ENCODE peak calls at places on chromosomes 16 and 17, in six cellular contexts. O is H1, J is HepG2, H is K562, Z is HCT116, Q is GM12878. P is an unnamed sample.

GRCh38 chr16:15658556-15658955 is 8.5 kb downstream of the NDE1 start:
- DNase-seq in O (no peak), J (no peak), H (no peak), Z (no peak), Q (no peak), P (no peak)

GRCh38 chr16:78742501-78743283 is 643.2 kb downstream of the WWOX start:
- DNase-seq in O (no peak), J (no peak), H (peak), Z (no peak), Q (peak), P (no peak)

GRCh38 chr16:74865922-74866598 is 91.4 kb upstream of the FA2H start:
- DNase-seq in O (peak), J (peak), H (no peak), Z (no peak), Q (no peak), P (no peak)

GRCh38 chr17:62206550-62206949 is 141.5 kb upstream of the MED13 start:
- DNase-seq in O (no peak), J (no peak), H (no peak), Z (no peak), Q (no peak), P (no peak)

GRCh38 chr16:90046122-90046970 is 27.1 kb upstream of the DBNDD1 start:
- DNase-seq in O (peak), J (no peak), H (peak), Z (no peak), Q (no peak), P (peak)

GRCh38 chr16:1494129-1494640 is 1.0 kb downstream of the TELO2 start:
- DNase-seq in O (peak), J (peak), H (peak), Z (no peak), Q (no peak), P (no peak)

GRCh38 chr17:51045616-51046526 is 74.8 kb downstream of the SPAG9 start:
- DNase-seq in O (no peak), J (peak), H (no peak), Z (no peak), Q (no peak), P (peak)

GRCh38 chr16:19238386-19238785 is 47.1 kb upstream of the CLEC19A start:
- DNase-seq in O (no peak), J (no peak), H (no peak), Z (no peak), Q (no peak), P (no peak)

GRCh38 chr16:71995038-71995437 is 5.2 kb downstream of the PKD1L3 start:
- DNase-seq in O (no peak), J (no peak), H (no peak), Z (no peak), Q (no peak), P (no peak)

GRCh38 chr17:65987988-65988387 is 203.9 kb downstream of the CEP112 start:
- DNase-seq in O (no peak), J (peak), H (no peak), Z (peak), Q (peak), P (peak)

GRCh38 chr16:27268376-27269299 is at the start of gene NSMCE1:
- DNase-seq in O (peak), J (peak), H (peak), Z (peak), Q (peak), P (peak)

GRCh38 chr16:4673387-4674046 is 19.8 kb upstream of the NUDT16L1 start:
- DNase-seq in O (no peak), J (no peak), H (no peak), Z (no peak), Q (no peak), P (no peak)

GRCh38 chr17:43140396-43141332 is 15.5 kb upstream of the BRCA1 start:
- DNase-seq in O (no peak), J (no peak), H (no peak), Z (no peak), Q (no peak), P (no peak)

GRCh38 chr17:55451203-55451641 is 29.6 kb upstream of the MMD start:
- DNase-seq in O (no peak), J (no peak), H (peak), Z (no peak), Q (no peak), P (no peak)

GRCh38 chr17:9240659-9241370 is 219.5 kb downstream of the NTN1 start:
- DNase-seq in O (peak), J (peak), H (peak), Z (no peak), Q (no peak), P (no peak)

GRCh38 chr17:45149037-45149668 is 878 bp downstream of the HEXIM1 start:
- DNase-seq in O (no peak), J (peak), H (peak), Z (peak), Q (no peak), P (no peak)

GRCh38 chr16:50263940-50264929 is 2.1 kb upstream of the ADCY7 start:
- DNase-seq in O (no peak), J (peak), H (no peak), Z (no peak), Q (peak), P (no peak)

GRCh38 chr17:77356109-77356689 is 215.4 kb downstream of the SEC14L1 start:
- DNase-seq in O (no peak), J (no peak), H (no peak), Z (peak), Q (no peak), P (no peak)

GRCh38 chr16:86103320-86103719 is 204.4 kb downstream of the IRF8 start:
- DNase-seq in O (no peak), J (no peak), H (no peak), Z (no peak), Q (no peak), P (no peak)

GRCh38 chr16:48382131-48382530 is 3.1 kb downstream of the SIAH1 start:
- DNase-seq in O (no peak), J (no peak), H (no peak), Z (no peak), Q (no peak), P (no peak)

GRCh38 chr16:66414891-66415290 is 12.2 kb upstream of the BEAN1 start:
- DNase-seq in O (no peak), J (no peak), H (no peak), Z (no peak), Q (no peak), P (no peak)

GRCh38 chr16:68074850-68075249 is 10.3 kb upstream of the NFATC3 start:
- DNase-seq in O (no peak), J (no peak), H (no peak), Z (no peak), Q (peak), P (no peak)

GRCh38 chr16:23949630-23950290 is 114.0 kb downstream of the PRKCB start:
- DNase-seq in O (no peak), J (no peak), H (no peak), Z (no peak), Q (peak), P (no peak)

GRCh38 chr17:18851206-18851605 is 6.7 kb upstream of the PRPSAP2 start:
- DNase-seq in O (no peak), J (no peak), H (no peak), Z (no peak), Q (no peak), P (no peak)

GRCh38 chr17:51050291-51051033 is 70.2 kb downstream of the SPAG9 start:
- DNase-seq in O (no peak), J (no peak), H (no peak), Z (no peak), Q (peak), P (no peak)

GRCh38 chr17:27306276-27306820 is 12.4 kb downstream of the WSB1 start:
- DNase-seq in O (no peak), J (no peak), H (no peak), Z (no peak), Q (no peak), P (no peak)

GRCh38 chr17:35630530-35631148 is 43.5 kb downstream of the AP2B1 start:
- DNase-seq in O (no peak), J (no peak), H (no peak), Z (peak), Q (no peak), P (no peak)

GRCh38 chr17:69450857-69451410 is 36.4 kb downstream of the MAP2K6 start:
- DNase-seq in O (no peak), J (no peak), H (no peak), Z (no peak), Q (no peak), P (no peak)

GRCh38 chr17:58165981-58166380 is 801 bp upstream of the OR4D2 start:
- DNase-seq in O (no peak), J (no peak), H (no peak), Z (no peak), Q (no peak), P (no peak)

GRCh38 chr16:77060614-77061013 is 130.4 kb upstream of the MON1B start:
- DNase-seq in O (no peak), J (no peak), H (no peak), Z (no peak), Q (no peak), P (no peak)

GRCh38 chr16:47142469-47143328 is 1.0 kb downstream of the NETO2 start:
- DNase-seq in O (no peak), J (no peak), H (peak), Z (no peak), Q (no peak), P (no peak)

GRCh38 chr16:17607075-17607509 is 136.3 kb upstream of the XYLT1 start:
- DNase-seq in O (no peak), J (no peak), H (no peak), Z (no peak), Q (no peak), P (no peak)

GRCh38 chr16:2296662-2297505 is 29.0 kb upstream of the RNPS1 start:
- DNase-seq in O (peak), J (peak), H (peak), Z (peak), Q (no peak), P (no peak)

GRCh38 chr17:29572691-29573557 is 4.4 kb downstream of the TP53I13 start:
- DNase-seq in O (no peak), J (no peak), H (peak), Z (no peak), Q (no peak), P (no peak)

GRCh38 chr17:14205992-14206461 is 30.6 kb downstream of the CDRT15 start:
- DNase-seq in O (no peak), J (no peak), H (no peak), Z (peak), Q (no peak), P (no peak)

GRCh38 chr17:78140169-78141051 is 5.8 kb upstream of the C17orf99 start:
- DNase-seq in O (peak), J (peak), H (peak), Z (peak), Q (peak), P (peak)

DNA sequence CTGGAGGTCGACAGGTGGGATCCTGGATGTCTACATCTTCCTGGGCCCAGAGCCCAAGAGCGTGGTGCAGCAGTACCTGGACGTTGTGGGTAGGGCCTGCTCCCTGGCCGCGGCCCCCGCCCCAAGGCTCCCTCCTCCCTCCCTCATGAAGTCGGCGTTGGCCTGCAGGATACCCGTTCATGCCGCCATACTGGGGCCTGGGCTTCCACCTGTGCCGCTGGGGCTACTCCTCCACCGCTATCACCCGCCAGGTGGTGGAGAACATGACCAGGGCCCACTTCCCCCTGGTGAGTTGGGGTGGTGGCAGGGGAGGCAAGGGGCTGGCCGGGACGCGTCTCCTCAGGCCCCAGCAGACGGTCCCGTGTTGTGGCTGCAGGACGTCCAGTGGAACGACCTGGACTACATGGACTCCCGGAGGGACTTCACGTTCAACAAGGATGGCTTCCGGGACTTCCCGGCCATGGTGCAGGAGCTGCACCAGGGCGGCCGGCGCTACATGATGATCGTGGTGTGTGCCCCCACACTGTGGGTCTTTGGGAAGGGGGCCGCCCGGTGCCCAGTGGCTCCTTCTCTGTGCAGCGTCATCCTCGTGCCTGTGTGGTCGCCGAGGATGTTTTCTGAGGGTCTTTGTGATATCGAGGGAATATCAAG is 7.1 kb downstream of the GAA start:
- DNase-seq in O (no peak), J (no peak), H (no peak), Z (no peak), Q (no peak), P (no peak)
- TF ChIP-seq ZNF274 in O (no peak), J (no peak), H (no peak), Z (no peak), Q (no peak), P (no peak)

DNA sequence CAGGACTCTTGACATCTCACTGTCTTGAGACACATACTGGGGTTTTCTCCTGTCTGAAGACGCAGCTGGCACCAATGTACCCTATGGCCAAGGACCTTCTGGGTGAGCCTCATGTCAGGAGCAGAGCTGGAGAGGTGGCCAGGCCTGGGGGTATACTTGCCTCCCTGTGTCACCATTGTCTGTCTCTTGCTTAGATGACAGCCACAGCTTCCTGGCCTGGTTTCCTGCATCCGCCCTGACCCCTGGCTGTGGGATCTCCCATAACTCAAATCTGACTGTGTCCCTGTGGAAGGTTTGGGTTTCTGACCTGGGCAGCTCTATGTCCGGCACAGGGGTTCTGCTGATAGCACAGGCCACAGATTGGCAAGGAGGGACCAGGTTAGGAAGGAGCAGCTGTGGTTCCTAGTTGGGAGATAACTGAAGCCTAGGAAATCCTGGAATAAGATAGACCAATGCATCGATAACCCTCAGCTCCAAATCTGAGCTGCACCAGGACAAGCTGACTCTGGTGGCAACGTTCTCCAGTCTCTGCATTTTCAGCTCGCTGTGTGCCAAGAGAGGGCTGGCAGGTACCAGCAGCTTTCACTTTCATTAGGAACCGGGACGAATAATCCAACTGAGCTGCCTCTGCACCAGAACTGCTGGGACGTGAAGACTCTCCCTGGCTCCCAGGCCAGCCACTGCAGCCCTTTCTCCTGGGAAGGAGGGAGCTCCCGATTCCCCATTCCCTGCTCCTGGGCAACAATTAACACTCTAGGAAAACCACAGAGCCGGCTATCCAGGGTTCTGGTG is 5.0 kb downstream of the DEXI start:
- DNase-seq in O (no peak), J (no peak), H (no peak), Z (no peak), Q (no peak), P (no peak)
- H3K4me3 ChIP-seq in O (no peak), J (no peak), H (no peak), Z (no peak), Q (peak), P (no peak)

GRCh38 chr16:53224932-53225533 is 170.2 kb downstream of the CHD9 start:
- DNase-seq in O (no peak), J (no peak), H (peak), Z (no peak), Q (no peak), P (no peak)
- H3K9ac ChIP-seq in O (no peak), J (no peak), H (no peak), Z (no peak), Q (no peak), P (no peak)

DNA sequence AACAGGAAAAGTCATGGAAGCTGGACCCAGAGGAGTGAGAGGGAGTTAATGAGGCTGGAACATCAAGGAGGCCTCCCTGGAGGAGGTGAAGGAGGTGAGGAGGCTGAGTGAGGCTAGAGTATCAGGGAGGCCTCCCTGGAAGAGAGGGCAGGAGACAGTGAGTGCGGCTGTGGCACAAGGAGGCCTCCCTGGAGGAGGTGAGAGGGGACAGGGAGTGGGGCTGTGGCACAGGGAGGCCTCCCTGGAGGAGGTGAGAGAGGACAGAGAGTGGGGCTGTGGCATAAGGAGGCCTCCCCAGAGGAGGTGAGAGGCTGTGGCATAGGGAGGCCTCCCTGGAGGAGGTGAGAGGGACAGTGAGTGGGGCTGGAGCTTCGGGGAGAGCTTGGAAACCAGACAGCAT is 5.5 kb downstream of the CAMKK1 start:
- DNase-seq in O (no peak), J (no peak), H (no peak), Z (no peak), Q (no peak), P (no peak)
- TF ChIP-seq ZNF274 in O (no peak), J (no peak), H (no peak), Z (no peak), Q (no peak), P (no peak)

DNA sequence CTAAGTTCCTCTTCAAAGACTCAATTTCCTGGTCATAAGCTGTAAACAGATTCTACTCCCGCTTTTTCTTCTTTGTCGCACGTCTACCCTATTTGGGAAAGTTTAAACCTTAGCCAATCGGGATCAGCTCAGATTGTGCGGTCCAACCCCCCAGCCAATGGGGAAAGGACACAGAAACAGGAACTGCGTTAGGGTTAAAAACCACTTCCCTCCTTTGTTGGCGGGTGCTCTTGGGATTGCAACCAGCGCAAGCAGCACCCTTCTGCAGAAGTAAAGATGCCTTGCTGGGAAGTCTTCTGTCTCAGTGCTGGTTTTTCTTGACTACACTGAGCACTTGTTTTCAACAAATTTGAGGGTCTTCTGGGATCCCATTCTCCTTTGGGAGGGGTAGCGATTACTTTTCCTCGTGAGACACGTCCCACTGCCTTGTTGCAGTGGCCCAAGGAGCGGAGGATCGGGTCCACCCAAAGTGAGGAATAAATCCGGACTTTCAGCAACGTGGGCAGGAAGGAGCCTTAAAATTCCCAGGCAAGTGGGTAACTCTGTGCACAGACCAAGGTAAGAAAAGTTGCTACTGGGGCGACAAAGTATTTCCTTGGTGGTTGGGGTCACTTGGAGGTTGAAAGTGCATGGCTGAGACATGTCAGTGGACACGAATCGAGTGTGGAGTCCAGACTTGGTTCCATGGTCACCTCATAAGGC is 1.0 kb upstream of the YPEL3 start:
- DNase-seq in O (no peak), J (no peak), H (no peak), Z (no peak), Q (no peak), P (no peak)
- H3K4me3 ChIP-seq in O (peak), J (peak), H (no peak), Z (no peak), Q (peak), P (peak)

DNA sequence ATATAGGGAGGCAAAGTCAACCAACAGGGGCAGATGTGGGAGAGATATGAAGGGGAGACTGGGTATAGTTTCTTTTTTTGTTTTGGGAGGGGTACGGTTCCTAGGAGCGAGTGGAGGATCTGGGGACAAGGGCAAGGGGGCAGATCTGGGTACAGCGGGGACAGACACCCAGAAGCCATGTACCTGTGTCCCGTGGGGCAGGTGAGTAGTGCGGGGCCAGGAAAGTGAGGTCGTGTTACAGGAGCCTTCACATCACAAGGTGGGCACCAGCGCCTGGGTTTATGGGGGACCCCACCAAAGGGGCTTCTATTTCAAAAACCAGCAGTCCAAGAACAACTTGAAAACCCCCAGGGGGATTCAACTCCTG is 11.5 kb downstream of the LITAF start:
- DNase-seq in O (no peak), J (no peak), H (no peak), Z (no peak), Q (no peak), P (no peak)
- H3K9ac ChIP-seq in O (no peak), J (peak), H (no peak), Z (no peak), Q (no peak), P (no peak)

DNA sequence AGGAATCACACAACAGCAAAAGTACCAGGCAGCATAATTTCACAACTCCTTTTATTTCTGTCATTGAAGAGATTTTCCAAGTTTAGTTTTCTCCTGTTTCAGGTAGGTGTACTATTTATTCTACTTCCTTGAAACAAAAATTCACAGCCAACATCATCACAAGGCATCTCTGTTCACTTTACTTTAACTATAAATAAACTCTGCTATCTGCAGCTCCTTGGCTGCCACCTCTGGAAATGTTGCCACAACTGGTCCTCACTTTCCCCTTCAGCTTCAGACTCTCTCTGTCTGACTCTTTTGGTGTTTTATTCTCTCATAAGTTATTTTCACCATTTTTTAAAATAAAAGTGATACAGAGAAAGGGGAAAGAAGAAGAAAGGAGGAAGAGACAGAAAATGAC is 27.9 kb upstream of the KIF2B start:
- DNase-seq in O (no peak), J (no peak), H (no peak), Z (no peak), Q (no peak), P (no peak)
- TF ChIP-seq ZNF274 in O (no peak), J (no peak), H (no peak), Z (no peak), Q (no peak), P (no peak)

GRCh38 chr16:70484867-70485266 is 30.5 kb downstream of the FCSK start:
- DNase-seq in O (no peak), J (no peak), H (no peak), Z (no peak), Q (no peak), P (no peak)
- H3K4me3 ChIP-seq in O (no peak), J (no peak), H (no peak), Z (no peak), Q (no peak), P (no peak)